ENCODE peak calls at places on chromosomes 1 and 21, in six cellular contexts. V, C, X, I, K and O are unnamed samples.

GRCh38 chr1:172680244-172680643 is 21.3 kb downstream of the FASLG start:
- DNase-seq in V (no peak), C (no peak), X (no peak), I (no peak), K (no peak), O (no peak)

GRCh38 chr1:116951175-116951935 is 41.6 kb downstream of the PTGFRN start:
- DNase-seq in V (peak), C (no peak), X (peak), I (peak), K (peak), O (peak)

GRCh38 chr1:204653590-204654340 is 31.8 kb downstream of the LRRN2 start:
- DNase-seq in V (no peak), C (no peak), X (no peak), I (no peak), K (no peak), O (no peak)

GRCh38 chr1:22331618-22332017 is 120.0 kb upstream of the ZBTB40 start:
- DNase-seq in V (no peak), C (no peak), X (no peak), I (no peak), K (no peak), O (no peak)

GRCh38 chr1:171644805-171645483 is 7.5 kb downstream of the MYOC start:
- DNase-seq in V (peak), C (peak), X (peak), I (peak), K (peak), O (peak)

GRCh38 chr1:36143424-36143823 is 5.9 kb downstream of the TRAPPC3 start:
- DNase-seq in V (no peak), C (peak), X (no peak), I (no peak), K (no peak), O (no peak)

GRCh38 chr1:56064705-56065104 is 514.7 kb downstream of the PLPP3 start:
- DNase-seq in V (no peak), C (no peak), X (peak), I (peak), K (no peak), O (no peak)

GRCh38 chr1:208264469-208265126 is 20.4 kb upstream of the PLXNA2 start:
- DNase-seq in V (no peak), C (no peak), X (no peak), I (no peak), K (peak), O (peak)

GRCh38 chr1:95108792-95109191 is 8.4 kb upstream of the TLCD4 start:
- DNase-seq in V (no peak), C (no peak), X (no peak), I (no peak), K (no peak), O (no peak)

GRCh38 chr1:200139661-200140250 is 112.2 kb downstream of the NR5A2 start:
- DNase-seq in V (peak), C (peak), X (peak), I (peak), K (no peak), O (no peak)

GRCh38 chr1:9922342-9922741 is 12.3 kb upstream of the CTNNBIP1 start:
- DNase-seq in V (no peak), C (no peak), X (no peak), I (no peak), K (no peak), O (no peak)

GRCh38 chr1:147892731-147893214 is 9.8 kb upstream of the GJA8 start:
- DNase-seq in V (peak), C (peak), X (peak), I (peak), K (peak), O (peak)

GRCh38 chr1:116067564-116067887 is 43.7 kb upstream of the MAB21L3 start:
- DNase-seq in V (peak), C (no peak), X (peak), I (peak), K (peak), O (peak)

GRCh38 chr1:121443131-121443530 is 258.4 kb downstream of the SRGAP2C start:
- DNase-seq in V (no peak), C (no peak), X (peak), I (peak), K (no peak), O (no peak)

GRCh38 chr1:41862411-41863221 is 56.1 kb downstream of the HIVEP3 start:
- DNase-seq in V (no peak), C (no peak), X (peak), I (peak), K (no peak), O (no peak)

GRCh38 chr21:42057861-42058437 is 13.2 kb upstream of the UMODL1 start:
- DNase-seq in V (no peak), C (no peak), X (no peak), I (no peak), K (no peak), O (no peak)

GRCh38 chr1:115712911-115713609 is 55.5 kb downstream of the CASQ2 start:
- DNase-seq in V (no peak), C (no peak), X (no peak), I (no peak), K (no peak), O (no peak)

GRCh38 chr21:37220433-37220980 is 46.6 kb downstream of the VPS26C start:
- DNase-seq in V (peak), C (peak), X (peak), I (peak), K (peak), O (no peak)

GRCh38 chr21:25560151-25560783 is 47.0 kb downstream of the MRPL39 start:
- DNase-seq in V (no peak), C (no peak), X (peak), I (no peak), K (no peak), O (no peak)
- TF ChIP-seq CTCF in V (no peak), C (no peak), X (no peak), I (no peak), K (no peak), O (no peak)

GRCh38 chr1:100883963-100884362 is 10.7 kb downstream of the EXTL2 start:
- DNase-seq in V (peak), C (no peak), X (peak), I (peak), K (no peak), O (no peak)
- TF ChIP-seq CTCF in V (peak), C (no peak), X (no peak), I (no peak), K (no peak), O (no peak)

GRCh38 chr1:43991476-43992231 is at the start of gene CCDC24:
- DNase-seq in V (peak), C (peak), X (peak), I (peak), K (peak), O (peak)
- TF ChIP-seq CTCF in V (no peak), C (no peak), X (no peak), I (no peak), K (no peak), O (no peak)

GRCh38 chr1:113453771-113454083 is 63.4 kb downstream of the MAGI3 start:
- DNase-seq in V (no peak), C (no peak), X (no peak), I (no peak), K (no peak), O (no peak)
- TF ChIP-seq CTCF in V (no peak), C (no peak), X (no peak), I (no peak), K (no peak), O (peak)

DNA sequence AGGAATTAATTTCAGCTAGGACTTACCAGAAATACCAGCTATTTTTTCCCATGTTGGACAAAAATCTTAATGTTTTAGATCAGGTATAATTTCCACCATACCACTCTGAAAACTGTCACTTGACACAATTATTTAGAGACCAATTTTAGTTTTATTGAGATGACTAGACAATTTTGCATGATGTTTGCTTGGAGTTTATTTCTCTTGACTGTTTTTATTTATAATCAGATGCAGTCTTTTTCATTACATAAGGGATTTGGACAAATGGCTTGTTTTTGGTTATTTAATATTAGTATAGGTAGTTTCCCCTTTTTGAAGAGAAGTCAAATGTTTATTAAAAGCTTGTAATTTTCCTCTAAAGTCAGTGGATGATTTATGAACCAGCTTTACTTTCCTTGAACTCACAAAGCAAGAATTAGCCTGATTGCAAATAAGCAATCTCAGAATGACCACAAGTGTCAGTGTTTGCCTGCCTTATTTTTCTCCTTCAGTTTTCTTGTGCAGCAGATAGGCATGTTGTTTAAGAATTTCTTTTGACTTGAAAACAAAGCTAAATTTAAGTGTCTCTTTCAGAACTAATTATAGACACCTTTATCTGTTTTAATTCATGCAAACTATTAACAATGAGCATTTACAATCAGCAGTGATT is 3.8 kb upstream of the B3GALT2 start:
- DNase-seq in V (peak), C (peak), X (peak), I (no peak), K (no peak), O (no peak)
- TF ChIP-seq CTCF in V (peak), C (no peak), X (peak), I (peak), K (peak), O (peak)

GRCh38 chr1:169515641-169516040 is 29.9 kb upstream of the SLC19A2 start:
- DNase-seq in V (no peak), C (no peak), X (no peak), I (no peak), K (no peak), O (no peak)
- TF ChIP-seq CTCF in V (no peak), C (no peak), X (no peak), I (no peak), K (no peak), O (no peak)

GRCh38 chr1:246280551-246280950 is 226.5 kb downstream of the SMYD3 start:
- DNase-seq in V (peak), C (no peak), X (peak), I (no peak), K (no peak), O (no peak)
- TF ChIP-seq CTCF in V (peak), C (no peak), X (peak), I (no peak), K (no peak), O (peak)